ENCODE peak calls at places on chromosomes 6 and 20, in six cellular contexts. One of them, this sample, is unnamed.

GRCh38 chr6:30378290-30378937 is 33.5 kb downstream of the RPP21 start:
- DNase-seq in AG04449: no peak
- DNase-seq in left ventricle myocardium inferior: no peak
- DNase-seq in stimulated activated CD8-positive, alpha-beta memory T cell treated with anti-CD3 and anti-CD28 coated beads, Interleukin-4, amount 100 ng/mL, for 4 hours: no peak
- DNase-seq in small intestine: peak
- DNase-seq in activated naive CD4-positive, alpha-beta T cell: no peak
- DNase-seq in this sample: no peak

GRCh38 chr20:5642155-5642981 is 107.8 kb upstream of the SHLD1 start:
- DNase-seq in AG04449: no peak
- DNase-seq in left ventricle myocardium inferior: peak
- DNase-seq in stimulated activated CD8-positive, alpha-beta memory T cell treated with anti-CD3 and anti-CD28 coated beads, Interleukin-4, amount 100 ng/mL, for 4 hours: no peak
- DNase-seq in small intestine: peak
- DNase-seq in activated naive CD4-positive, alpha-beta T cell: no peak
- DNase-seq in this sample: no peak

GRCh38 chr6:44063561-44064059 is 63.6 kb downstream of the MRPL14 start:
- DNase-seq in AG04449: no peak
- DNase-seq in left ventricle myocardium inferior: no peak
- DNase-seq in stimulated activated CD8-positive, alpha-beta memory T cell treated with anti-CD3 and anti-CD28 coated beads, Interleukin-4, amount 100 ng/mL, for 4 hours: no peak
- DNase-seq in small intestine: no peak
- DNase-seq in activated naive CD4-positive, alpha-beta T cell: no peak
- DNase-seq in this sample: no peak

GRCh38 chr6:33745558-33745957 is 1.1 kb downstream of the IP6K3 start:
- DNase-seq in AG04449: no peak
- DNase-seq in left ventricle myocardium inferior: no peak
- DNase-seq in stimulated activated CD8-positive, alpha-beta memory T cell treated with anti-CD3 and anti-CD28 coated beads, Interleukin-4, amount 100 ng/mL, for 4 hours: no peak
- DNase-seq in small intestine: no peak
- DNase-seq in activated naive CD4-positive, alpha-beta T cell: no peak
- DNase-seq in this sample: no peak

GRCh38 chr6:101666256-101666655 is 272.7 kb downstream of the GRIK2 start:
- DNase-seq in AG04449: peak
- DNase-seq in left ventricle myocardium inferior: no peak
- DNase-seq in stimulated activated CD8-positive, alpha-beta memory T cell treated with anti-CD3 and anti-CD28 coated beads, Interleukin-4, amount 100 ng/mL, for 4 hours: no peak
- DNase-seq in small intestine: no peak
- DNase-seq in activated naive CD4-positive, alpha-beta T cell: no peak
- DNase-seq in this sample: no peak

GRCh38 chr6:161064915-161065314 is 73.3 kb downstream of the MAP3K4 start:
- DNase-seq in AG04449: no peak
- DNase-seq in left ventricle myocardium inferior: no peak
- DNase-seq in stimulated activated CD8-positive, alpha-beta memory T cell treated with anti-CD3 and anti-CD28 coated beads, Interleukin-4, amount 100 ng/mL, for 4 hours: no peak
- DNase-seq in small intestine: no peak
- DNase-seq in activated naive CD4-positive, alpha-beta T cell: no peak
- DNase-seq in this sample: no peak

GRCh38 chr20:42308980-42309524 is 690.9 kb upstream of the CHD6 start:
- DNase-seq in AG04449: no peak
- DNase-seq in left ventricle myocardium inferior: no peak
- DNase-seq in stimulated activated CD8-positive, alpha-beta memory T cell treated with anti-CD3 and anti-CD28 coated beads, Interleukin-4, amount 100 ng/mL, for 4 hours: no peak
- DNase-seq in small intestine: no peak
- DNase-seq in activated naive CD4-positive, alpha-beta T cell: no peak
- DNase-seq in this sample: no peak

GRCh38 chr20:48538058-48538825 is 289.6 kb downstream of the PREX1 start:
- DNase-seq in AG04449: peak
- DNase-seq in left ventricle myocardium inferior: no peak
- DNase-seq in stimulated activated CD8-positive, alpha-beta memory T cell treated with anti-CD3 and anti-CD28 coated beads, Interleukin-4, amount 100 ng/mL, for 4 hours: no peak
- DNase-seq in small intestine: no peak
- DNase-seq in activated naive CD4-positive, alpha-beta T cell: no peak
- DNase-seq in this sample: no peak

GRCh38 chr6:3370361-3371221 is 86.3 kb downstream of the SLC22A23 start:
- DNase-seq in AG04449: no peak
- DNase-seq in left ventricle myocardium inferior: no peak
- DNase-seq in stimulated activated CD8-positive, alpha-beta memory T cell treated with anti-CD3 and anti-CD28 coated beads, Interleukin-4, amount 100 ng/mL, for 4 hours: no peak
- DNase-seq in small intestine: peak
- DNase-seq in activated naive CD4-positive, alpha-beta T cell: no peak
- DNase-seq in this sample: no peak

GRCh38 chr6:12295558-12296254 is 5.5 kb downstream of the EDN1 start:
- DNase-seq in AG04449: no peak
- DNase-seq in left ventricle myocardium inferior: no peak
- DNase-seq in stimulated activated CD8-positive, alpha-beta memory T cell treated with anti-CD3 and anti-CD28 coated beads, Interleukin-4, amount 100 ng/mL, for 4 hours: no peak
- DNase-seq in small intestine: no peak
- DNase-seq in activated naive CD4-positive, alpha-beta T cell: no peak
- DNase-seq in this sample: no peak

GRCh38 chr6:40719671-40720374 is 132.7 kb upstream of the LRFN2 start:
- DNase-seq in AG04449: peak
- DNase-seq in left ventricle myocardium inferior: no peak
- DNase-seq in stimulated activated CD8-positive, alpha-beta memory T cell treated with anti-CD3 and anti-CD28 coated beads, Interleukin-4, amount 100 ng/mL, for 4 hours: no peak
- DNase-seq in small intestine: peak
- DNase-seq in activated naive CD4-positive, alpha-beta T cell: no peak
- DNase-seq in this sample: no peak

GRCh38 chr6:46440133-46440532 is 51.1 kb downstream of the RCAN2 start:
- DNase-seq in AG04449: no peak
- DNase-seq in left ventricle myocardium inferior: no peak
- DNase-seq in stimulated activated CD8-positive, alpha-beta memory T cell treated with anti-CD3 and anti-CD28 coated beads, Interleukin-4, amount 100 ng/mL, for 4 hours: no peak
- DNase-seq in small intestine: no peak
- DNase-seq in activated naive CD4-positive, alpha-beta T cell: no peak
- DNase-seq in this sample: no peak

GRCh38 chr20:19017104-19017690 is 195.2 kb upstream of the SLC24A3 start:
- DNase-seq in AG04449: no peak
- DNase-seq in left ventricle myocardium inferior: no peak
- DNase-seq in stimulated activated CD8-positive, alpha-beta memory T cell treated with anti-CD3 and anti-CD28 coated beads, Interleukin-4, amount 100 ng/mL, for 4 hours: no peak
- DNase-seq in small intestine: no peak
- DNase-seq in activated naive CD4-positive, alpha-beta T cell: no peak
- DNase-seq in this sample: no peak

GRCh38 chr20:20759132-20759531 is 46.7 kb upstream of the RALGAPA2 start:
- DNase-seq in AG04449: no peak
- DNase-seq in left ventricle myocardium inferior: no peak
- DNase-seq in stimulated activated CD8-positive, alpha-beta memory T cell treated with anti-CD3 and anti-CD28 coated beads, Interleukin-4, amount 100 ng/mL, for 4 hours: no peak
- DNase-seq in small intestine: peak
- DNase-seq in activated naive CD4-positive, alpha-beta T cell: no peak
- DNase-seq in this sample: no peak

GRCh38 chr6:32825966-32826365 is 9.2 kb upstream of the HLA-DOB start:
- DNase-seq in AG04449: no peak
- DNase-seq in left ventricle myocardium inferior: no peak
- DNase-seq in stimulated activated CD8-positive, alpha-beta memory T cell treated with anti-CD3 and anti-CD28 coated beads, Interleukin-4, amount 100 ng/mL, for 4 hours: no peak
- DNase-seq in small intestine: peak
- DNase-seq in activated naive CD4-positive, alpha-beta T cell: no peak
- DNase-seq in this sample: no peak

This sample was measured in breast epithelium.